ENCODE peak calls at places on chromosomes 5 and 9, in ten cellular contexts. F, E, Q, G, A, D, M, C, R and P are unnamed samples.

GRCh38 chr5:123559434-123559775 is 47.4 kb downstream of the CSNK1G3 start:
- DNase-seq in F (no peak), E (no peak), Q (no peak), G (no peak), A (no peak), D (no peak), M (no peak), C (no peak), R (no peak), P (no peak)

GRCh38 chr9:135227641-135228251 is 140.3 kb downstream of the OLFM1 start:
- DNase-seq in F (no peak), E (no peak), Q (no peak), G (no peak), A (no peak), D (no peak), M (no peak), C (no peak), R (no peak), P (no peak)

GRCh38 chr9:69412741-69413150 is 87.7 kb downstream of the ENTREP1 start:
- DNase-seq in F (peak; percentile 52), E (peak; percentile 59), Q (peak; percentile 75), G (peak; percentile 59), A (no peak), D (no peak), M (no peak), C (peak; percentile 89), R (no peak), P (peak; percentile 10)

GRCh38 chr5:112823181-112823580 is 37.9 kb upstream of the SRP19 start:
- DNase-seq in F (no peak), E (no peak), Q (no peak), G (no peak), A (no peak), D (no peak), M (no peak), C (no peak), R (no peak), P (no peak)

GRCh38 chr5:151592855-151593408 is 1.8 kb upstream of the FAT2 start:
- DNase-seq in F (no peak), E (no peak), Q (peak; percentile 38), G (no peak), A (no peak), D (no peak), M (no peak), C (no peak), R (no peak), P (no peak)

GRCh38 chr5:10235350-10235749 is 14.3 kb downstream of the ATPSCKMT start:
- DNase-seq in F (peak; percentile 35), E (no peak), Q (peak; percentile 28), G (peak; percentile 19), A (no peak), D (no peak), M (no peak), C (no peak), R (no peak), P (no peak)

GRCh38 chr5:58599217-58599616 is 16.3 kb downstream of the RAB3C start:
- DNase-seq in F (no peak), E (no peak), Q (no peak), G (no peak), A (no peak), D (no peak), M (no peak), C (no peak), R (no peak), P (no peak)

GRCh38 chr9:91790912-91791311 is 159.1 kb downstream of the ROR2 start:
- DNase-seq in F (peak; percentile 89), E (peak; percentile 40), Q (no peak), G (no peak), A (no peak), D (no peak), M (no peak), C (no peak), R (no peak), P (no peak)

GRCh38 chr9:4382722-4383317 is 83.0 kb upstream of the GLIS3 start:
- DNase-seq in F (peak; percentile 23), E (peak; percentile 18), Q (no peak), G (no peak), A (no peak), D (no peak), M (no peak), C (peak; percentile 29), R (peak; percentile 40), P (no peak)

GRCh38 chr5:148620696-148621095 is 33.6 kb downstream of the HTR4 start:
- DNase-seq in F (no peak), E (no peak), Q (no peak), G (no peak), A (no peak), D (no peak), M (no peak), C (no peak), R (no peak), P (no peak)

GRCh38 chr5:150113047-150113744 is 26.8 kb upstream of the CSF1R start:
- DNase-seq in F (no peak), E (no peak), Q (no peak), G (peak; percentile 22), A (no peak), D (no peak), M (no peak), C (no peak), R (no peak), P (no peak)

GRCh38 chr5:34632805-34633414 is 23.2 kb upstream of the RAI14 start:
- DNase-seq in F (no peak), E (no peak), Q (no peak), G (no peak), A (no peak), D (no peak), M (no peak), C (no peak), R (no peak), P (no peak)

GRCh38 chr5:5159282-5160108 is 19.4 kb downstream of the ADAMTS16 start:
- DNase-seq in F (no peak), E (no peak), Q (no peak), G (no peak), A (no peak), D (no peak), M (no peak), C (no peak), R (no peak), P (no peak)

GRCh38 chr9:136584401-136585328 is 38.8 kb upstream of the NOTCH1 start:
- DNase-seq in F (no peak), E (no peak), Q (no peak), G (peak; percentile 17), A (no peak), D (no peak), M (no peak), C (no peak), R (no peak), P (no peak)

GRCh38 chr9:113579270-113580040 is 115.9 kb downstream of the RGS3 start:
- DNase-seq in F (peak; percentile 60), E (no peak), Q (no peak), G (peak; percentile 35), A (no peak), D (no peak), M (no peak), C (no peak), R (peak; percentile 39), P (no peak)

GRCh38 chr5:9658726-9659125 is 28.6 kb upstream of the TAS2R1 start:
- DNase-seq in F (peak; percentile 30), E (peak; percentile 75), Q (no peak), G (peak; percentile 75), A (no peak), D (no peak), M (no peak), C (no peak), R (no peak), P (peak; percentile 88)

GRCh38 chr5:31655491-31655890 is 16.6 kb downstream of the PDZD2 start:
- DNase-seq in F (no peak), E (no peak), Q (no peak), G (no peak), A (no peak), D (no peak), M (no peak), C (no peak), R (no peak), P (no peak)

GRCh38 chr5:40277161-40277906 is 402.4 kb upstream of the PTGER4 start:
- DNase-seq in F (no peak), E (no peak), Q (no peak), G (no peak), A (peak; percentile 22), D (peak; percentile 13), M (no peak), C (no peak), R (no peak), P (no peak)

GRCh38 chr9:131191857-131192256 is 66.5 kb downstream of the NUP214 start:
- DNase-seq in F (no peak), E (no peak), Q (no peak), G (no peak), A (no peak), D (no peak), M (no peak), C (no peak), R (no peak), P (no peak)

GRCh38 chr5:56145511-56145910 is 87.6 kb downstream of the ANKRD55 start:
- DNase-seq in F (no peak), E (no peak), Q (no peak), G (peak; percentile 75), A (no peak), D (no peak), M (no peak), C (no peak), R (no peak), P (no peak)

GRCh38 chr9:107976767-107977166 is 487.2 kb upstream of the KLF4 start:
- DNase-seq in F (no peak), E (no peak), Q (no peak), G (peak; percentile 43), A (no peak), D (no peak), M (no peak), C (peak; percentile 8), R (no peak), P (no peak)

GRCh38 chr9:100324594-100325200 is 28.0 kb downstream of the TEX10 start:
- DNase-seq in F (peak; percentile 74), E (peak; percentile 39), Q (no peak), G (peak; percentile 58), A (no peak), D (no peak), M (no peak), C (no peak), R (peak; percentile 27), P (no peak)